ENCODE peak calls at places on chromosomes 2 and 18, in six cellular contexts. Z, K, Y, O, A and F are unnamed samples.

GRCh38 chr2:182066439-182067061 is 80.9 kb downstream of the PPP1R1C start:
- DNase-seq in Z (peak), K (no peak), Y (no peak), O (no peak), A (no peak), F (no peak)

GRCh38 chr2:54578668-54579045 is 122.5 kb downstream of the SPTBN1 start:
- DNase-seq in Z (no peak), K (no peak), Y (no peak), O (no peak), A (no peak), F (no peak)

GRCh38 chr18:22141211-22141610 is 28.2 kb upstream of the GATA6 start:
- DNase-seq in Z (no peak), K (no peak), Y (no peak), O (no peak), A (no peak), F (no peak)

GRCh38 chr2:191488135-191488534 is 189.8 kb upstream of the NABP1 start:
- DNase-seq in Z (no peak), K (no peak), Y (peak), O (no peak), A (no peak), F (no peak)

GRCh38 chr18:34643982-34644381 is 66.1 kb upstream of the DTNA start:
- DNase-seq in Z (peak), K (no peak), Y (no peak), O (no peak), A (no peak), F (no peak)

GRCh38 chr2:202032841-202033316 is 776 bp upstream of the FZD7 start:
- DNase-seq in Z (peak), K (no peak), Y (peak), O (no peak), A (peak), F (peak)

GRCh38 chr2:191213333-191213732 is 31.9 kb upstream of the MYO1B start:
- DNase-seq in Z (no peak), K (no peak), Y (no peak), O (no peak), A (no peak), F (no peak)

GRCh38 chr2:214395040-214395439 is 15.8 kb upstream of the VWC2L start:
- DNase-seq in Z (no peak), K (no peak), Y (peak), O (no peak), A (no peak), F (no peak)

GRCh38 chr18:34224423-34225217 is at the start of gene NOL4:
- DNase-seq in Z (peak), K (peak), Y (peak), O (no peak), A (peak), F (no peak)

GRCh38 chr18:43079422-43079821 is 36.1 kb downstream of the RIT2 start:
- DNase-seq in Z (no peak), K (no peak), Y (no peak), O (no peak), A (no peak), F (no peak)

GRCh38 chr18:2515908-2516625 is 55.2 kb downstream of the METTL4 start:
- DNase-seq in Z (peak), K (no peak), Y (peak), O (no peak), A (no peak), F (no peak)

GRCh38 chr2:105380432-105381118 is 18.3 kb downstream of the FHL2 start:
- DNase-seq in Z (no peak), K (no peak), Y (no peak), O (no peak), A (no peak), F (no peak)

GRCh38 chr2:181683518-181684453 is 3.5 kb upstream of the NEUROD1 start:
- DNase-seq in Z (no peak), K (no peak), Y (no peak), O (no peak), A (peak), F (no peak)

GRCh38 chr18:35732134-35732533 is 150.6 kb downstream of the GALNT1 start:
- DNase-seq in Z (no peak), K (no peak), Y (no peak), O (no peak), A (no peak), F (no peak)

GRCh38 chr18:63994783-63995399 is 25.0 kb downstream of the SERPINB8 start:
- DNase-seq in Z (peak), K (no peak), Y (peak), O (peak), A (peak), F (no peak)

GRCh38 chr2:30191107-30191506 is 40.2 kb upstream of the LBH start:
- DNase-seq in Z (no peak), K (no peak), Y (no peak), O (no peak), A (no peak), F (no peak)

GRCh38 chr18:56982756-56983155 is 164.1 kb upstream of the BOD1L2 start:
- DNase-seq in Z (no peak), K (no peak), Y (no peak), O (no peak), A (no peak), F (no peak)

GRCh38 chr2:219179601-219180465 is 1.8 kb downstream of the RETREG2 start:
- DNase-seq in Z (no peak), K (no peak), Y (no peak), O (no peak), A (no peak), F (no peak)

GRCh38 chr2:177797808-177798207 is 274.8 kb downstream of the PDE11A start:
- DNase-seq in Z (no peak), K (no peak), Y (no peak), O (no peak), A (no peak), F (no peak)

DNA sequence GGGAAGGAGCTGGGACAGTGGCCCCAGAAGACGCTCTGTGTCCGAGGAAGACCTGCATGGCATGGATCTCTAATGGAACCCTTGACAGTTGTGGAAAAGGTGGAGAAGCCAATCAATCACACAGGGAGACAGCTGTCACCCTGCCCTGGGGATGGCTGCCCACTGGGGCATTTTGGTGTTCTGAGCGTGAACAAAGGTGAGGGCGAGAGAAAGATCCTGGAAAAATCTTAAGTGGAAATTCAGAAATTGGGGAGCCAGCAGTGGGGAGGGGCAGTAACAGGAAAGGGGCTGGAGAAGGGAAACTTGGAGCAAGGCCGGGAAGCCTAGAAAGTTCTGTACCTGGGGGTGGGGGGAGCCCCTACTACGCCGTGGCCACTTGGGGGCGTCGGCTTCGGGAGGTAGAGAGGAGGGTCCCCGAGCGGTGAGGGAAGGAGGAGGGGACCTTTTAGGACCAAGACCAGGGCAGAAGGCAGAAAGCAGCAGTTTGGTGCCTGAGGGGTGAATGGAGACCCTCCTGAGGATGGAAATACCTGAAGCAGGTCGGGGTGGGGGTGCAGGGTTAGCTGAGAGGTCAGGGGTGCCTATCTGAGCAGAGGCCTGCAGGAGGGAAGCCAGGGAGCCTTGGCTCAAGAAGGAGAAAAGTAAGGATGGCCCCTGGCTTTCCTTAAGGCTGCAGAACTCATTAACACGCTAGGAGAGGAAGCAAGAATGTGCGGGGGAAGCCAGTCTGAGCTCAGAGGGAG is 30.0 kb downstream of the NGEF start:
- DNase-seq in Z (no peak), K (no peak), Y (no peak), O (no peak), A (no peak), F (no peak)
- TF ChIP-seq CTCF in Z (no peak), K (peak), Y (peak), O (no peak), A (peak), F (no peak)

DNA sequence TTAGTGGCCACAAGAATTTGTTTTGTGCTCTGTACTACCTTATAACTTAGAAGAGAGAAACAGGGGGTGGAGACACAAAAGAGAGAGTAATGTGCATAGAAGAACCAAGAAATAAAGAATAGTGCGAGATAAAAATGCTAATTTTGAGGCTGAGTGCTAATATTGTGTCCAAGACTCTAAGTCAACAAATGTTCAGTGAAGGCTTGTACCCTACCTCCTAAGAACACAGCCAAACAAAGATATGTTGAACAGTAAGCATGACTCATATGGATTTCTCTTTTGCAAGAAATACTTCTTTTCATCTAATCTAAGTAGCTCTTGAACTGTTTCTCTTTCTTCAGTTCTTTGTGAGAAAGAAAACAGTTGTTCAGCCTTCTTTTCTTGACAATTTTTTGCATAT is 45.2 kb downstream of the GAREM1 start:
- DNase-seq in Z (peak), K (no peak), Y (peak), O (no peak), A (no peak), F (no peak)
- TF ChIP-seq CTCF in Z (no peak), K (no peak), Y (no peak), O (no peak), A (no peak), F (no peak)

GRCh38 chr2:18860179-18860578 is 270.8 kb upstream of the NT5C1B start:
- DNase-seq in Z (peak), K (no peak), Y (no peak), O (no peak), A (no peak), F (no peak)

GRCh38 chr2:18861951-18862350 is 272.6 kb upstream of the NT5C1B start:
- DNase-seq in Z (no peak), K (no peak), Y (no peak), O (no peak), A (no peak), F (no peak)

GRCh38 chr2:18855027-18855426 is 265.7 kb upstream of the NT5C1B start:
- DNase-seq in Z (no peak), K (no peak), Y (peak), O (no peak), A (no peak), F (no peak)

GRCh38 chr2:18856766-18857165 is 267.4 kb upstream of the NT5C1B start:
- DNase-seq in Z (no peak), K (no peak), Y (no peak), O (no peak), A (no peak), F (no peak)
- TF ChIP-seq CTCF in Z (no peak), K (no peak), Y (no peak), O (no peak), A (no peak), F (no peak)

DNA sequence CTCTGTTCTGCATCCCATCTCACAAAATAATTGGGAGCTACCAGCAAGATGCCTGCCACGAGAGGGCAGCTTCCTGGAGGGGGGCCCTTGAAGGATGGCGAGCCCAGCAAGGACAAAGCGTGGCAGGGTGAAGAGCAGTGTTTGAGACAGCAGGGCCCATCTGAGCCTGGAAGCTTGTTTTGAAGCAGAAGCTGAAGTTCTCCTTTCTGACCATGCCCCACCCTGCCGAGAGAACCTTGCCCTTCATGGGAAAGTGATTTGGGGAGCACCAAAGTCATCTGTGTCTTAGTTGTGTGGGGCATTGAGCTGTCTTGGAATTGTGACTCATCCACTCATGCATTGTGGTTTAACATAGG is 216.3 kb downstream of the BCL11A start:
- DNase-seq in Z (no peak), K (no peak), Y (no peak), O (peak), A (no peak), F (no peak)
- TF ChIP-seq CTCF in Z (no peak), K (peak), Y (no peak), O (no peak), A (peak), F (no peak)

GRCh38 chr18:867257-867656 is 37.4 kb upstream of the ADCYAP1 start:
- DNase-seq in Z (no peak), K (no peak), Y (no peak), O (no peak), A (no peak), F (no peak)

GRCh38 chr18:864872-865273 is 39.8 kb upstream of the ADCYAP1 start:
- DNase-seq in Z (peak), K (peak), Y (peak), O (no peak), A (peak), F (peak)
- TF ChIP-seq CTCF in Z (peak), K (peak), Y (peak), O (peak), A (peak), F (peak)

GRCh38 chr2:189566046-189566445 is 14.5 kb downstream of the SLC40A1 start:
- DNase-seq in Z (peak), K (no peak), Y (no peak), O (no peak), A (no peak), F (no peak)

GRCh38 chr2:189574793-189575475 is 5.7 kb downstream of the SLC40A1 start:
- DNase-seq in Z (no peak), K (no peak), Y (peak), O (no peak), A (no peak), F (no peak)

GRCh38 chr2:189570565-189570964 is 10.0 kb downstream of the SLC40A1 start:
- DNase-seq in Z (peak), K (no peak), Y (no peak), O (no peak), A (no peak), F (no peak)

DNA sequence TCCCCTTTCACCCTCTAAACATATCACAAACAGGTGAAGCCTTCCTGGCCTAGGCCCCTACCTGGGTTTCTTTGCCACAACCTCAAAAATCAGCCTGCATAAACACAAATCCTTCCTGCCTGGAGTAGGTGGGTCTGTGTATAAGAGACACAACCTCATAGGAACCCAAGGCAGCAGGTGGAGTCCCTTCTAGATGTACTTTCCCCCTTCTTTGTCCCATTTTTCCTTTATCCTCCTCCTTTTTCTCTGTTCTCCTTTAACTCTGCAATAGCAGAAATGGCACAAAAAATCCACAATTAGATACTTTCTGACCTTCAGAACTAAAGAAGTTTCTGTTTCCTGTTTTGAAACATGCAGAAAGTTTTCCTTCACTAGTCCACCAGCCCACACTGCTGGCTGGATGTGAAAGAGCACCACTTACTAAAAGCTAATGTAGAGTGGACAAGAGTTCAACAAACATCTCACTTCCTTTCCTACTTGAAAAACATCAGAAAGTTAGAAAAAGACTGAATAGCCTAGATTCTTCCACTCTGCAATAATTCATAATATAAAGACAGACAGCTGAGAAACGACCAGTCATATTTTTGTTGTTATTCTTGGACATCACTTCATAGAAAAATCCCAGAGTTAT is 11.2 kb downstream of the SLC40A1 start:
- DNase-seq in Z (peak), K (no peak), Y (no peak), O (no peak), A (no peak), F (no peak)
- TF ChIP-seq CTCF in Z (no peak), K (no peak), Y (no peak), O (no peak), A (no peak), F (no peak)

DNA sequence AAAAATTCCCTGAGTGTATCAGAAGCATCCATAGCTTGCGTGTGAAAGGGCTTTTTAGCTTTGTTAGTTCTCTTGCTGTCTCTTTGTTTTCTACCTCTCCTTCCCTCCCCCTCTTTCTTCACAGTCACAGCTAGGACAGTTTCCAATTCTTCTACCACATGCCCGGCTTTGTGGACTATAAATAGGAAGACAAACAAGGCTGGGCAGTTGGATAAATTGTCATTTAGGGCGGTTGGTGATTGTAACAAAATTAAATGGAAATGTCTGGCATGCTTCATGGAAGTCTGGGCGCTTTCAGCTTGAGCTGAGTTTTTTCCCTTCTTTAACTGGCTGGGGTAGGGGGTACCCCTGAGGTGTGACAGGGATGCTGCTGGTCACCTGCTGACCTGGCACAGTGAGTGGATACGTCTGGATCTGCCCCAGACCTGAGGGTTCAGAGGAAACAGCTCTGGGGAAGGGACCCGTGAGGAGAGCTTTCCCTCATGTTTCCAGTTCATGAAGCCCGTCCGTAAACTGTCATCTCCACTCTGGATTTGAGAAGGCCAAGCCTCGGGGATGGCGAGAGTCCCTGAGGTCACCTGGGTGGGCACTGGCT is 29.0 kb upstream of the GIGYF2 start:
- DNase-seq in Z (peak), K (no peak), Y (no peak), O (no peak), A (no peak), F (no peak)
- TF ChIP-seq CTCF in Z (no peak), K (no peak), Y (no peak), O (no peak), A (no peak), F (no peak)

GRCh38 chr2:235668782-235669181 is 174.9 kb downstream of the AGAP1 start:
- DNase-seq in Z (no peak), K (no peak), Y (no peak), O (no peak), A (no peak), F (no peak)

GRCh38 chr2:235672720-235673119 is 178.9 kb downstream of the AGAP1 start:
- DNase-seq in Z (no peak), K (no peak), Y (no peak), O (no peak), A (no peak), F (no peak)

GRCh38 chr2:235669269-235669831 is 175.5 kb downstream of the AGAP1 start:
- DNase-seq in Z (peak), K (peak), Y (peak), O (no peak), A (no peak), F (peak)

GRCh38 chr2:235669983-235670962 is 176.4 kb downstream of the AGAP1 start:
- DNase-seq in Z (peak), K (no peak), Y (peak), O (no peak), A (no peak), F (no peak)

DNA sequence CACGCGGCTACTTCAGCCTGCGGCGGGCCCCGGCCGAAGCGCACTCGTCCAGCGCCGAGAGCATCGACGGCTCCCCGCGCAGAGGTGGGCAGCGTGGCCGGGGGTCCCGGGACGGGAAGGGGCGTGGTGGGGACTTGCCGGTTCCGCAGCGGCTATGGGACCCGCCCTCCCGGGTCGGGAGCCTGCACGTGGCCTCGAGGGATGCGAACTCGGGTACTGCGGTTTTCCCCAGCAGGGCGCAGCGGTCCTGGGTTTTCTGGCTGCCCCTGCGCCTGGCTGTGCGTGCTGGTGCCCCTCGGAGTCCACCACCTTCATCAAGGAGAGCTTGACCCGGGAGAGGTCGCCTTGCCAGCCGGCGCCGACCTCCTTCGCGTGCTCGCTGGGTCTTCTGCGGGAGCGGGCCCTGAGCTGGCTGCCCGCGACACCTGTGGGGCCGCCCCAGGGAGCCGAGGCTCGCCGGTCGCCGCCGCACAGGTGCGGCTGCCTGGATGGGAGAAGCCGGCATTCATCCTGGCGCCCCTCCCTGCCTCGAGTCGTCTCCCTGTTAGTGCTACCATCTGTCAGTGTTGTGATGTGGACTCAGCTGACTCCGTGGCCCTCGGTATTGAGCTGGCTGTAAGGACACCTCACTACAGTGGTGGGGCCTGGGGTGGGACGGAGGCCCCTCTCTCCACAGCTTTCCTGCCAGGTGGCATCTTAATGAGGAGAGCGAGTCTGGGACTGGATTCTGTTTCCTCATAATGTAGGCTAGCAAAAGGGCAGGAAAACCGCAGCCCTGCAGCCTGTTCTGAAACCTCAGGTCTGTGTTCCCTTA is 177.3 kb downstream of the AGAP1 start:
- DNase-seq in Z (no peak), K (no peak), Y (no peak), O (no peak), A (no peak), F (no peak)
- TF ChIP-seq CTCF in Z (no peak), K (no peak), Y (no peak), O (no peak), A (no peak), F (no peak)